ENCODE peak calls at places on chromosome 6, in five cellular contexts. C is PC-9; U is Panc1; X is CD8-positive, alpha-beta T cell; O is prostate gland. W is an unnamed sample.
A peak's percentile ranks its signal among the peaks of the same experiment; 100 is the strongest.

GRCh38 chr6:165729307-165729936 is 66.4 kb upstream of the PDE10A start:
- DNase-seq in C (no peak), X (no peak), O (no peak), U (peak; percentile 7), W (peak; percentile 21)

GRCh38 chr6:53347250-53347920 is 1.4 kb downstream of the ELOVL5 start:
- DNase-seq in C (peak; percentile 63), U (no peak), X (no peak), O (peak; percentile 43), W (no peak)

GRCh38 chr6:13135152-13135551 is 193.2 kb downstream of the TBC1D7 start:
- DNase-seq in U (no peak), O (no peak), X (no peak), C (no peak), W (peak; percentile 91)

GRCh38 chr6:158031445-158032353 is 50.0 kb downstream of the SYNJ2 start:
- DNase-seq in O (no peak), X (peak; percentile 41), U (no peak), C (peak; percentile 80), W (peak; percentile 67)

GRCh38 chr6:18323935-18324707 is 59.8 kb upstream of the DEK start:
- DNase-seq in X (no peak), C (peak; percentile 51), O (peak; percentile 32), U (no peak), W (peak; percentile 33)

GRCh38 chr6:129368970-129369369 is 341.0 kb downstream of the ARHGAP18 start:
- DNase-seq in O (no peak), X (no peak), C (no peak), U (no peak), W (no peak)

GRCh38 chr6:107786709-107787588 is 37.2 kb downstream of the SCML4 start:
- DNase-seq in C (no peak), O (no peak), U (no peak), X (peak; percentile 32), W (no peak)

GRCh38 chr6:34338377-34338776 is 54.1 kb downstream of the NUDT3 start:
- DNase-seq in C (no peak), O (no peak), U (no peak), X (no peak), W (no peak)

GRCh38 chr6:95120984-95121383 is 456.4 kb upstream of the MANEA start:
- DNase-seq in U (no peak), O (no peak), C (no peak), X (no peak), W (no peak)

GRCh38 chr6:163335671-163336545 is 78.6 kb upstream of the QKI start:
- DNase-seq in C (no peak), O (no peak), X (no peak), U (no peak), W (no peak)

GRCh38 chr6:16486661-16487060 is 248.3 kb downstream of the GMPR start:
- DNase-seq in C (no peak), X (peak; percentile 21), U (no peak), O (no peak), W (no peak)

GRCh38 chr6:29011276-29011734 is 6.2 kb upstream of the ZNF311 start:
- DNase-seq in X (peak; percentile 15), C (no peak), U (no peak), O (peak; percentile 12), W (peak; percentile 64)

GRCh38 chr6:63598251-63599036 is 26.2 kb downstream of the LOC128125822 start:
- DNase-seq in X (peak; percentile 58), O (peak; percentile 60), C (peak; percentile 57), U (peak; percentile 77), W (peak; percentile 83)

GRCh38 chr6:5684320-5684719 is 322.4 kb downstream of the NRN1 start:
- DNase-seq in X (no peak), C (no peak), O (no peak), U (no peak), W (no peak)

GRCh38 chr6:163489584-163489983 is 75.1 kb downstream of the QKI start:
- DNase-seq in C (no peak), U (no peak), O (no peak), X (no peak), W (no peak)

GRCh38 chr6:113221850-113222249 is 635.3 kb upstream of the MARCKS start:
- DNase-seq in C (no peak), U (no peak), X (no peak), O (no peak), W (peak; percentile 5)

GRCh38 chr6:31193206-31193605 is 22.7 kb upstream of the POU5F1 start:
- DNase-seq in C (no peak), O (no peak), X (no peak), U (no peak), W (no peak)

GRCh38 chr6:140051521-140052455 is 677.3 kb upstream of the CITED2 start:
- DNase-seq in U (no peak), X (no peak), C (peak; percentile 77), O (no peak), W (no peak)

GRCh38 chr6:46130665-46131064 is 876 bp downstream of the ENPP4 start:
- DNase-seq in X (no peak), O (no peak), C (no peak), U (no peak), W (no peak)

GRCh38 chr6:32847795-32848194 is 3.9 kb upstream of the PSMB8 start:
- DNase-seq in O (no peak), C (no peak), U (no peak), X (no peak), W (no peak)

GRCh38 chr6:26045046-26045938 is 41.9 kb upstream of the HFE start:
- DNase-seq in U (peak; percentile 98), C (peak; percentile 88), O (peak; percentile 91), X (peak; percentile 70), W (no peak)

GRCh38 chr6:74657033-74657432 is 548.8 kb downstream of the COL12A1 start:
- DNase-seq in U (no peak), O (no peak), C (no peak), X (no peak), W (no peak)

GRCh38 chr6:170048615-170049256 is 242.1 kb downstream of the DLL1 start:
- DNase-seq in U (no peak), C (no peak), X (no peak), O (no peak), W (no peak)

GRCh38 chr6:164911873-164912580 is 397.4 kb downstream of the C6orf118 start:
- DNase-seq in U (no peak), C (no peak), X (no peak), O (no peak), W (no peak)

GRCh38 chr6:5950448-5950847 is 56.3 kb downstream of the NRN1 start:
- DNase-seq in U (no peak), X (no peak), O (no peak), C (no peak), W (peak; percentile 48)

GRCh38 chr6:145491126-145491525 is 244.2 kb downstream of the EPM2A start:
- DNase-seq in O (no peak), U (no peak), C (no peak), X (no peak), W (no peak)
- H3K27ac ChIP-seq in O (no peak overlapping the region), U (no peak overlapping the region), C (no peak overlapping the region), X (no peak overlapping the region), W (no peak overlapping the region)

DNA sequence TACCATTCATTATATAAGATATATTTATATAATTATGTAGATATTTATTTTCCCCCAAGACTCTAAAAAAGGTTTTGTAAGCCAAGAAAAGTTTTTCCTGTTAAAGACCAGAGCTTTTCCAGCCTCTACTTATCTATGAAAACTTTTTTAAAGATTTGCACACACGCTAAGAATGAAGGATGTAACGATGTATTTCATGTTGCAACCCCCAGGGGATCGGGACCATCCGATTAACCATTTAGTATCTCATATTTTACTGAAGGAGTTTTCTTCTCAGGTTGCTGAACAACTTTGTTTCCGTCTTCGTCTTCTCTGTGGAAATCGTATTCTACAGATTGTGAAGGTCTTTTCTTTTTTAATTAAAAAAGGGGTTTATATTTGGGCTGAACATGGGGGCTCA is 70.0 kb upstream of the SASH1 start:
- DNase-seq in C (no peak), U (no peak), X (no peak), O (no peak), W (no peak)
- H3K4me3 ChIP-seq in C (no peak overlapping the region), U (peak overlapping the region; percentile 19), X (no peak overlapping the region), O (no peak overlapping the region), W (no peak overlapping the region)

GRCh38 chr6:1365701-1366100 is 23.7 kb upstream of the FOXF2 start:
- DNase-seq in U (no peak), X (no peak), C (no peak), O (no peak), W (no peak)

GRCh38 chr6:1364791-1365190 is 24.6 kb upstream of the FOXF2 start:
- DNase-seq in U (no peak), O (no peak), X (no peak), C (no peak), W (no peak)

GRCh38 chr6:1362643-1363042 is 26.7 kb upstream of the FOXF2 start:
- DNase-seq in C (no peak), X (no peak), O (no peak), U (no peak), W (no peak)

GRCh38 chr6:1363298-1363697 is 26.1 kb upstream of the FOXF2 start:
- DNase-seq in O (no peak), U (no peak), X (no peak), C (no peak), W (no peak)

GRCh38 chr6:1363729-1364572 is 25.4 kb upstream of the FOXF2 start:
- DNase-seq in U (no peak), X (no peak), O (no peak), C (no peak), W (peak; percentile 63)
- TF ChIP-seq CTCF in U (peak; percentile 72), X (no peak), O (no peak), C (no peak), W (peak; percentile 65)

DNA sequence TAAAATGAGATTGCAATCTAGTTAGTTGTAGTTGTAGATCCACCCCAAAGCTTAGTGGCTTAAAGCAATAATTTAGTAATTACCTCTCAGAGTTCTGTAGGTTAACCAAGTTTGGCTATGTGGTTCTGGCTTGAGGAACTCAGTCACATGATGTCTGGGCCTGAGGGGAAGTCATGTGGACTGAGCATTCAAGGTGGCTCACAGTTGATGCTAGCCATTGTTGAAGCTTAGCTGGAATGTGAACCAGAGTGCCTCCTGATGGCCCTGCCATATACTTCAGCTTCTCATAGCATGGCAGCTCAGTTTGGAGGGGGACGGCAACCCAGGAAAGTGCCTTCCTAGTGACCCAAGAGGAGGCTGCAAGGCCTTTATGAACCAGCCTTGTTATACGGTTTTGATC is 263.2 kb upstream of the RNF217 start:
- DNase-seq in X (no peak), O (no peak), U (no peak), C (no peak), W (no peak)
- H3K27ac ChIP-seq in X (no peak overlapping the region), O (no peak overlapping the region), U (no peak overlapping the region), C (no peak overlapping the region), W (no peak overlapping the region)

W was measured in WERI-Rb-1.